ENCODE peak calls at places on chromosomes 6 and 20, in six cellular contexts. R is transverse colon, U is GM23248, W is small intestine, Y is brain microvascular endothelial cell, S is coronary artery. O is an unnamed sample.

GRCh38 chr6:108866798-108867197 is 18.6 kb downstream of the ARMC2 start:
- DNase-seq in Y (no peak), R (no peak), W (no peak), S (no peak), U (no peak), O (no peak)

GRCh38 chr20:62663484-62664315 is 21.4 kb downstream of the SLCO4A1 start:
- DNase-seq in W (no peak), Y (no peak), S (no peak), U (no peak), R (no peak), O (no peak)

GRCh38 chr6:110495949-110496348 is 19.5 kb upstream of the SLC22A16 start:
- DNase-seq in S (no peak), Y (no peak), U (no peak), R (no peak), W (no peak), O (no peak)

GRCh38 chr20:48821261-48821910 is 6.4 kb downstream of the PREX1 start:
- DNase-seq in Y (no peak), W (no peak), S (no peak), R (no peak), U (no peak), O (no peak)

GRCh38 chr6:5763407-5763806 is 243.3 kb downstream of the NRN1 start:
- DNase-seq in R (no peak), Y (no peak), U (peak), W (no peak), S (no peak), O (no peak)

GRCh38 chr20:33334111-33334510 is 51.1 kb downstream of the BPIFB1 start:
- DNase-seq in Y (no peak), R (no peak), W (no peak), S (no peak), U (no peak), O (no peak)

GRCh38 chr6:89217308-89217999 is at the start of gene GABRR1:
- DNase-seq in Y (no peak), S (no peak), R (no peak), W (no peak), U (peak), O (no peak)

GRCh38 chr6:25583906-25584305 is 68.1 kb upstream of the SCGN start:
- DNase-seq in R (no peak), W (no peak), U (no peak), S (no peak), Y (no peak), O (no peak)

GRCh38 chr20:1403624-1404023 is 10.8 kb upstream of the FKBP1A start:
- DNase-seq in S (no peak), R (no peak), Y (no peak), W (no peak), U (no peak), O (no peak)

GRCh38 chr6:136594671-136595070 is 44.4 kb upstream of the MAP7 start:
- DNase-seq in R (no peak), Y (no peak), W (no peak), S (no peak), U (no peak), O (no peak)

GRCh38 chr6:136598048-136598447 is 47.8 kb upstream of the MAP7 start:
- DNase-seq in R (no peak), Y (no peak), U (no peak), W (no peak), S (no peak), O (no peak)

GRCh38 chr6:136592930-136593673 is 42.9 kb upstream of the MAP7 start:
- DNase-seq in W (no peak), Y (peak), R (no peak), S (no peak), U (peak), O (no peak)

GRCh38 chr6:136591617-136592016 is 41.4 kb upstream of the MAP7 start:
- DNase-seq in S (no peak), U (no peak), R (no peak), W (no peak), Y (no peak), O (no peak)

DNA sequence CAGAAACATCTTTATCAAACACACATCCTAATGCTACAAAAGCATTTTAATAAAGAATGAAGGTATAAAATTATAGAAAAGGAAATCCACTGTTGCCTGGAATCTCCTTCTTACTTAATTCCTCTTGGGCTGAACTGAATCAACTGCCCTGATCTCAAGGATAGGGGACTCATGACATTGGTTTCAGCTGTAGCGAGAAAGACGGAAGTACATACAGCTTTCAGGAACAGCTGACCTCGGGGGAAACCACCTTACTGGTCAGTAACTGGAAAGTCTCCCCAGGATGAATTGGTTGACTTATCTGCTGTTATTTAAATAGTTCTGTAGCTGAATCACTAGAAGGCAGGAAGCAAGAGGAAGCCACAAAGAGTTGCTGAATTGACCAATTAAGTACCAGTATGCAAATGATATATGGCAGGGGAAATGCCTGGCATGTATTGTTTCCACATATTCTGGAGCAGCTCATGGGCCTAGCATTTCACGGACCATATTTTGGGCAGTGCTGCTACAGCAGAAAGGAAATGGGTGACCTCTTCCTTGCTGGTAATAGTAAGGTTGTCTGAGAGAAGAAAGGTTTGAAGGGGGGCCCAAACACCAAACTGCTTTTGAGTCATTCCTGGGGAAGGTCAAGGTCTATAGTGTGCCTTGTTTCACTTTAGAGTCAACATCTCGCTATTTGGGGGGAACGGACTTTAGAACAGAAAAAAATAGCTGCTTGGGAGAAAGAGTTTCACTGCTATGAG is 43.7 kb upstream of the MAP7 start:
- DNase-seq in Y (peak), W (peak), S (no peak), R (peak), U (peak), O (peak)
- H3K27ac ChIP-seq in Y (peak), W (no peak), S (no peak), R (peak), U (peak), O (no peak)

GRCh38 chr6:31559958-31560696 is 12.0 kb upstream of the LTA start:
- DNase-seq in Y (peak), W (peak), S (no peak), R (peak), U (peak), O (no peak)

GRCh38 chr6:31559606-31559957 is 12.2 kb downstream of the NFKBIL1 start:
- DNase-seq in W (no peak), U (no peak), R (no peak), S (no peak), Y (no peak), O (no peak)

GRCh38 chr6:31558318-31558625 is 10.9 kb downstream of the NFKBIL1 start:
- DNase-seq in Y (no peak), S (no peak), R (no peak), U (no peak), W (no peak), O (no peak)

GRCh38 chr6:31558631-31559500 is 11.5 kb downstream of the NFKBIL1 start:
- DNase-seq in S (no peak), Y (no peak), U (peak), W (no peak), R (peak), O (no peak)

DNA sequence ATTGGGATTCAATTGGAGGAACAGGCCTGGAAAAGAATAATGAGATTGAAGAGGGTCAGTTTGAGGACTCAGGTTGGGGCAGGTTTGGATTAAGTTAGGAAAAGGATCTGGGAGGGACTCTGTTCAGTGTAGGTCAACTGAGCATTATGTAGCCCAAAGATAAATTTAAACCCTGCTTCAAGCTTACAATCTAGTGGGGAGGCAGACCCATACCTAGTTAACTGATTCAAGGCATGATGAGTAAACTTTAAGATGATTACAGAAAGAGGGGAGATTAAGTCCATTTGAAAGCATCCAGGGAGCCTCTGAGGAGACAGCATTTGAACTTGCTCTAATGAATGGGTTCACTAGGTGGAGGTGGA is 11.4 kb upstream of the LTA start:
- DNase-seq in Y (no peak), W (no peak), S (no peak), R (no peak), U (no peak), O (no peak)
- H3K27ac ChIP-seq in Y (peak), W (no peak), S (no peak), R (peak), U (peak), O (no peak)

DNA sequence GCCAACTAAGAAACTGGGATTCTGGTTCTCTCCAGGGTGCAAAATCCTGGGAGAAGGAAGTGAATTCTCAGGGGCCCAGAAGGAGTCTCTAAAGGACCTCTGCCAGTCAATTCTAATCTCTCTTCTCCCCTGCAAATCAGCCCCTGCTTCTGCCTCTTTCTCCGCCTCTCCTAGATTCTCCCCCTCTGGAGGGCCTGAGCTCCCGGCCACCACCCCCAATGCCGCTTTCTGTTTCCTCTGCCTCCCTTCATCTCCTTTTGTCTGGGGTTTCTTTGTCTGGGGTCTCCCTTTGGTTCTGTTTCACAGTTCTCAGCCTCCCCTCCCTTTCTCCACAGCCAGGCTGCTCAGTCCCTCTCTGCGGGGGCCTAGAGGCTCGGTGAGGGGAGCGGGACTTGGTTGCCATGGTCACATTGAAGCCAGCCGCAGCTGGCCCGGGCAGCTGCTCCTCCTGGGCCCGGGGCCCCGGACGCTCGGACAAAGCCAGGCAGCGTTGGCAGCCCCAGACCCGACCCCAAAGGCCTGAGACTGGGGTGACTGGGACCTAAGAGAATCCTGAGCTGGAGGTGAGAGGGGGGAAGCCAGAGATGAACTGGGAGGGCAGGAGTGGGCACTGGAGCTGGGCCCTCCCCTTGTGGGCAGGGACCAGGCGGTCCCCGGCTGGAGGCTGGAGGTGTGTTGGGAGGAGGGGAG is 3.6 kb upstream of the DDR1 start:
- DNase-seq in S (no peak), Y (no peak), W (no peak), U (no peak), R (no peak), O (no peak)
- H3K27ac ChIP-seq in S (no peak), Y (no peak), W (no peak), U (no peak), R (no peak), O (no peak)

GRCh38 chr6:139881251-139881650 is 506.8 kb upstream of the CITED2 start:
- DNase-seq in R (no peak), S (no peak), W (no peak), Y (no peak), U (no peak), O (no peak)

GRCh38 chr6:139881728-139882211 is 507.3 kb upstream of the CITED2 start:
- DNase-seq in Y (peak), W (peak), S (no peak), R (peak), U (peak), O (peak)

GRCh38 chr6:139882234-139882633 is 507.8 kb upstream of the CITED2 start:
- DNase-seq in Y (peak), W (no peak), U (no peak), R (no peak), S (no peak), O (no peak)

GRCh38 chr6:139883776-139884175 is 509.3 kb upstream of the CITED2 start:
- DNase-seq in Y (no peak), U (no peak), W (no peak), R (no peak), S (no peak), O (no peak)

GRCh38 chr6:139882977-139883728 is 508.7 kb upstream of the CITED2 start:
- DNase-seq in S (no peak), R (no peak), U (peak), Y (peak), W (no peak), O (peak)
- H3K27ac ChIP-seq in S (peak), R (peak), U (no peak), Y (peak), W (no peak), O (no peak)

GRCh38 chr6:37516076-37516919 is 16.6 kb upstream of the CCDC167 start:
- DNase-seq in U (no peak), S (no peak), W (peak), Y (no peak), R (peak), O (peak)

GRCh38 chr6:37514377-37514776 is 14.7 kb upstream of the CCDC167 start:
- DNase-seq in Y (peak), U (peak), S (no peak), W (no peak), R (no peak), O (no peak)

GRCh38 chr6:37514840-37515239 is 15.1 kb upstream of the CCDC167 start:
- DNase-seq in S (no peak), U (no peak), Y (no peak), W (no peak), R (no peak), O (no peak)

GRCh38 chr6:37516920-37517405 is 17.3 kb upstream of the CCDC167 start:
- DNase-seq in R (no peak), Y (no peak), W (peak), U (no peak), S (no peak), O (no peak)

DNA sequence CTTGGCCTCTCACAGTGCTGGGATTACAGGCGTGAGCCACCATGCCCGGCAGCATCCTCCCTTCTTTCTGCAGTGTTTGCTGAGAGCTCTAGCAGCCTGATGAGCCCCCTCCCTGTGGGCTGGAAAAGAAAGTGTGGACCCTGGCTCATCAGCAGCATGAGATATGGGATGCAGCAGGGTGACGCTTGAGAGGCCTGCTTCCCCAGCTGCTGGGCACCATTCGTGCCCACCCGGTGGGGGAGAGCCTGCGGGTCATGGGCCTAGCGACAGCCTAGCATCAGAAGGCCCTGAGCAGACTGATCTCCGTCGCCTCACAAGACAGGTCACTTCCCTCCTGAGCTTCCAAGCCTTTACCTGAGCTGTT is 16.0 kb upstream of the CCDC167 start:
- DNase-seq in R (no peak), W (no peak), Y (no peak), U (no peak), S (no peak), O (no peak)
- H3K27ac ChIP-seq in R (peak), W (peak), Y (no peak), U (no peak), S (no peak), O (no peak)

GRCh38 chr6:111841822-111842221 is 31.4 kb downstream of the FYN start:
- DNase-seq in Y (peak), W (peak), U (no peak), S (no peak), R (peak), O (no peak)
- H3K27ac ChIP-seq in Y (peak), W (peak), U (no peak), S (no peak), R (no peak), O (no peak)

DNA sequence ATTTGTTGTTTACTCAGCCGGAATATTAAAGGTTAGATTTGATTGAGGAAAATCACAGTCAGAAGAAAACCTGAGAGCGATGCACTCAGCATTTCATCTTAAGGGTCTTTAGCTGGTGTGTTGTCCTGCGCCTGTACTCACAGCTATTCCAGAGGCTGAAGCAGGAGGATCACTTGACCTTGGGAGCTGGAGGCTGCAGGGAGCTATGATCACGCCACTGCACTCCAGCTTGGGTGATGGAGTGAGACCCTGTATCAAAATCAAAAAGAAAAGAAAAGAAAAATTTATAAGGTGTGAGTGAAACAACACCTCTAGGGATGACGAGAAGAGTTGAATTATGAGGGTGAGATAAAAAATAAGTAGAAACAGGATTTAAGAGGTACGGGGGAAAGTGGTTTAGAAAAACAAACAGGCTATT is 165.0 kb downstream of the TRIM27 start:
- DNase-seq in Y (no peak), S (no peak), W (no peak), R (no peak), U (no peak), O (no peak)
- H3K27ac ChIP-seq in Y (no peak), S (no peak), W (no peak), R (no peak), U (no peak), O (no peak)

GRCh38 chr6:167742719-167743303 is 83.9 kb upstream of the AFDN start:
- DNase-seq in S (no peak), W (no peak), U (no peak), R (no peak), Y (peak), O (peak)
- H3K27ac ChIP-seq in S (no peak), W (no peak), U (no peak), R (no peak), Y (no peak), O (peak)

GRCh38 chr6:149752600-149752999 is 3.1 kb downstream of the PCMT1 start:
- DNase-seq in Y (no peak), R (no peak), W (no peak), U (peak), S (no peak), O (no peak)
- H3K27ac ChIP-seq in Y (no peak), R (no peak), W (no peak), U (peak), S (no peak), O (no peak)